ENCODE peak calls at places on chromosomes 2 and 18, in nine cellular contexts. A is adrenal gland, Q is spleen, Y is IMR-90, F is thyroid gland, D is endothelial cell of umbilical vein, T is K562, Z is Peyer's patch, K is tibial nerve. L is an unnamed sample.

GRCh38 chr2:150293771-150294170 is 193.7 kb downstream of the RND3 start:
- DNase-seq in A (no peak), Q (no peak), Y (no peak), F (no peak), D (no peak), T (no peak), Z (no peak), K (no peak), L (no peak)

GRCh38 chr2:174957049-174957448 is 48.1 kb downstream of the CHN1 start:
- DNase-seq in A (no peak), Q (no peak), Y (no peak), F (no peak), D (no peak), T (no peak), Z (no peak), K (no peak), L (no peak)

GRCh38 chr2:199977984-199978415 is 22.6 kb downstream of the MAIP1 start:
- DNase-seq in A (no peak), Q (no peak), Y (peak; percentile 82), F (no peak), D (peak; percentile 12), T (no peak), Z (peak; percentile 63), K (no peak), L (peak; percentile 67)

GRCh38 chr2:160210599-160211138 is 10.6 kb upstream of the ITGB6 start:
- DNase-seq in A (peak; percentile 83), Q (peak; percentile 90), Y (peak; percentile 38), F (peak; percentile 74), D (peak; percentile 92), T (peak; percentile 81), Z (peak; percentile 92), K (peak; percentile 38), L (peak; percentile 87)

GRCh38 chr18:361941-362913 is 94.4 kb upstream of the THOC1 start:
- DNase-seq in A (no peak), Q (no peak), Y (peak; percentile 81), F (peak; percentile 54), D (peak; percentile 85), T (no peak), Z (peak; percentile 48), K (peak; percentile 23), L (no peak)

GRCh38 chr2:106857882-106858478 is 28.0 kb downstream of the ST6GAL2 start:
- DNase-seq in A (no peak), Q (no peak), Y (no peak), F (no peak), D (no peak), T (no peak), Z (no peak), K (no peak), L (no peak)

GRCh38 chr2:71934595-71935263 is 212.9 kb downstream of the CYP26B1 start:
- DNase-seq in A (peak; percentile 40), Q (peak; percentile 37), Y (no peak), F (no peak), D (no peak), T (peak; percentile 8), Z (peak; percentile 69), K (no peak), L (no peak)

GRCh38 chr2:63041592-63041991 is 9.0 kb upstream of the OTX1 start:
- DNase-seq in A (no peak), Q (no peak), Y (no peak), F (no peak), D (no peak), T (no peak), Z (no peak), K (no peak), L (no peak)

GRCh38 chr2:121090088-121090715 is 194.8 kb downstream of the TFCP2L1 start:
- DNase-seq in A (no peak), Q (peak; percentile 36), Y (no peak), F (no peak), D (no peak), T (no peak), Z (no peak), K (no peak), L (no peak)

GRCh38 chr2:157895531-157895930 is 19.4 kb upstream of the ACVR1 start:
- DNase-seq in A (no peak), Q (no peak), Y (peak; percentile 74), F (no peak), D (no peak), T (no peak), Z (no peak), K (no peak), L (no peak)

GRCh38 chr2:36294290-36294689 is 61.3 kb upstream of the CRIM1 start:
- DNase-seq in A (no peak), Q (no peak), Y (no peak), F (no peak), D (no peak), T (no peak), Z (no peak), K (no peak), L (no peak)

GRCh38 chr2:73385486-73386341 is at the start of gene ALMS1:
- DNase-seq in A (peak; percentile 88), Q (peak; percentile 98), Y (peak; percentile 85), F (peak; percentile 91), D (peak; percentile 89), T (peak; percentile 91), Z (peak; percentile 95), K (peak; percentile 66), L (peak; percentile 92)
- TF ChIP-seq CTCF in A (peak; percentile 27), Q (peak; percentile 35), Y (peak; percentile 18), F (no peak), D (peak; percentile 13), T (no peak), Z (peak; percentile 30), K (peak; percentile 33), L (peak; percentile 14)

DNA sequence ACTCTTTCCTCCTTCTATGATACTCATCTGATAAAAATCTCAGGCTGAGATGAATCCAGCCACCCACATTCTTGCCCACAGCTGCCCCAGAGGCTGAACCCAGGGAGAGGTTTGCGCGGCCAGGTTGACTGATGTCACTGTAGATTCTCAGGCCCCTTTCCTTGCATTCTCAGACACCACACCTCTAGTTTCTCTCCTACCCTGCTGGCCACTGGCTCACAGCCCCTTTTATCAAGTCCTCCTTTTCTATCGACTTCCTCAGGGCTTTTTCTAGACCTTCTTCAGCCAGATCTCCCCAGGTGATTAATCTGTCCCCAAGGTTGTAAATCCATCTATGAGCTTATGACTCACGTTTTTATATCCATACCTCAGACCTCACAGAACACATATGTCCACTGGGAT is 99.8 kb downstream of the TACR1 start:
- DNase-seq in A (no peak), Q (no peak), Y (no peak), F (no peak), D (no peak), T (no peak), Z (no peak), K (no peak), L (no peak)
- TF ChIP-seq POLR2A in A (no peak), Q (no peak), Y (no peak), F (no peak), D (no peak), T (no peak), Z (no peak), K (no peak), L (no peak)

GRCh38 chr2:12170151-12170550 is 423.7 kb downstream of the LPIN1 start:
- DNase-seq in A (no peak), Q (no peak), Y (peak; percentile 38), F (no peak), D (no peak), T (no peak), Z (no peak), K (no peak), L (no peak)

GRCh38 chr2:12169721-12170120 is 423.3 kb downstream of the LPIN1 start:
- DNase-seq in A (peak; percentile 46), Q (no peak), Y (peak; percentile 90), F (peak; percentile 51), D (peak; percentile 76), T (no peak), Z (no peak), K (no peak), L (peak; percentile 13)

GRCh38 chr2:12169060-12169406 is 422.6 kb downstream of the LPIN1 start:
- DNase-seq in A (peak; percentile 48), Q (no peak), Y (peak; percentile 82), F (no peak), D (peak; percentile 87), T (no peak), Z (no peak), K (no peak), L (no peak)

GRCh38 chr2:12168354-12169059 is 422.1 kb downstream of the LPIN1 start:
- DNase-seq in A (no peak), Q (no peak), Y (no peak), F (no peak), D (no peak), T (no peak), Z (no peak), K (no peak), L (no peak)

DNA sequence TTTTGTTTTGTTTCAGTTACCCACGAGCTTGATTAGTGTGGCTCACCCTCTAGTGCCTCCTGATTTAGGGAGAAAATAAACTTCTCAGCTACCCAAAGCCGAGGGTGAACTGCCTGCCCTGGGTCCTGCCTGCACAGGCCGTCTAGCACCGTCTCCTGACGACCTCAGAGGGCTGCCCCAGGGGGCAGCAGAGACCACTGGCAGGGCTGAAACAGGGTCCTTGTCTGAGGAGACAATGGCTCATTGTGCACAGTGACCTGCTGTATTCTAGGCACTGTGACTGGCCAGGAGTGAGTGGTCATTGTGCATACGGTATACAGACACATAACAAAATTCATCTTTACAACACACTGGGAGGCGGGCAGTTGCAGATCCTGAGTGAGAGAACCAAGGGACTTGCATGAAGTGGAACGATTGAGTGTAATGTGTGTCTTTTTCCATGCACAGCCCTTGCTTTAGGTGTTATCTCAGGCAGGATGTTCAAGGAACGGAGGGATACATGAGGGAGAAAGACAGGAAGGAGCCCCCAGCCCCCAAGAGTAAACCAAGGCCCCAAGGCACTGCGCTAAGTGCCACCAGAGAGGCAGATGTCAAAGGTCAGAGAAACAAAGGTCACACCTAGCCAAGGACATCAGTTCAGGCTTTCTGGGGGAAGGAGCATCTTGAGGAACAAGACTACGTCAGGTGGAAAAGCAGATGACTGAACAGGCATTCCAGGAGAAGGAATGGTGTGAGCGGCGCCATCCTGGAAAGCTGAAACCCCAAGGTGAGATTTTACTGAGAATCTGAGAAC is 421.3 kb downstream of the LPIN1 start:
- DNase-seq in A (no peak), Q (no peak), Y (no peak), F (peak; percentile 16), D (no peak), T (no peak), Z (no peak), K (no peak), L (peak; percentile 16)
- TF ChIP-seq CTCF in A (no peak), Q (no peak), Y (no peak), F (no peak), D (no peak), T (peak; percentile 68), Z (no peak), K (peak; percentile 31), L (no peak)

DNA sequence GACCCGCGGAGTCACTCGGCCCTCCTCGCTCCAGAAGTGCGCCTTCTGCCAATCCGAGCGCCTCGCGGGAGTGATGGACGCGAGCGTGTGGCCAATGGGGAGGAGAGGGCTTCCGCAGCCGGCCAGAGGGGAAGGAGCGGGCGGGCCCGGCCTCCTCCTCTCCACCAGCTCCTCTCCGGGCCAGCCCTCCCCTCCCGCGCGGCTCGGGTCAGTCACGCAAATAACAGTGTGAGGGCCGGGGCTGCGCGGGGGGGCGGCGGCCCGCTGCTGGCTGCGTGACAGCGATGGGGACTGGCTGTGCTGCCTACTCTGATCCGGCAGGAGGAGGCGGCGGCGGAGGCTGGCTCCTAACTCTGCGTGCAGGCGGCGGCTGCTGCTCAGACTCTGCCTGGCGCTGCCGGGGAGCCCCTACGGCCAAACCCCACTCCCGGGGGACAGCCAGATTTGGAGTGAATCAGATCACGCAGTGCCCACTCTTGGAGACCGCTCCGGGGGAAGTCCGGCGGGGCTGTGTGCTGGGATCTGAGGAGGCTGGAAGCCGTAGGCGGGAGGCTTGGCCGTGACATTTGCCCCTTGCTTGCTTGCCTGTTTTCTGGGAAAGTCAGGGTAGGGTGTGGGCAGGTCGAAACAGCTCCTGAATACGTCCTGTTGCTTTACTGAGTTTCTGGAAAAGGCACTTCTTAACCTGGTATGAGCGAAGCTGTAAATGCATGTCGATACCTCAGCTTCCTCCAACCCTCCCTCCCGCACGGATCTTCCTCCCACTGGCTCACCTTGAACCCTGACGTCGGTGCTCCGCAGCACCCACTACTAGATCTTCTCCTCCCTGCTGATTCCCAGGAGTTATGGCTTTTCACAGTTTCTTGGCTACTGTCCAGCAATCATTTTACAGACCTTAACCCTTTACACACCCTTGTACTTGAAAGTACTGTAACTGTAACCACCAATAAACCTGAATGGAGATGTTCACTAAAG is 97.9 kb upstream of the SERTAD2 start:
- DNase-seq in A (peak; percentile 99), Q (peak; percentile 100), Y (peak; percentile 49), F (peak; percentile 99), D (no peak), T (peak; percentile 95), Z (peak; percentile 76), K (peak; percentile 97), L (peak; percentile 76)
- TF ChIP-seq POLR2A in A (peak; percentile 91), Q (no peak), Y (peak; percentile 73), F (peak; percentile 93), D (peak; percentile 75), T (peak; percentile 71), Z (peak; percentile 91), K (peak; percentile 84), L (peak; percentile 93)